ENCODE peak calls at places on chromosomes 13 and 19, in nine cellular contexts. F is adrenal gland; K is CD8-positive, alpha-beta memory T cell; S is tibial nerve; L is ascending aorta; Q is brain microvascular endothelial cell; Y is fibroblast of lung; O is heart left ventricle; U is cardiac muscle cell. E is an unnamed sample.

GRCh38 chr19:31160346-31160926 is 188.8 kb downstream of the TSHZ3 start:
- DNase-seq in F (no peak), K (no peak), S (no peak), L (no peak), Q (peak), Y (peak), O (no peak), U (no peak), E (no peak)

GRCh38 chr19:53916004-53916403 is 6.9 kb downstream of the CACNG7 start:
- DNase-seq in F (no peak), K (no peak), S (no peak), L (no peak), Q (no peak), Y (no peak), O (no peak), U (no peak), E (no peak)

GRCh38 chr19:11446652-11447301 is 11.3 kb downstream of the PRKCSH start:
- DNase-seq in F (peak), K (peak), S (peak), L (no peak), Q (no peak), Y (peak), O (peak), U (peak), E (peak)

GRCh38 chr19:5308471-5309437 is 31.9 kb downstream of the PTPRS start:
- DNase-seq in F (no peak), K (no peak), S (peak), L (peak), Q (peak), Y (peak), O (peak), U (peak), E (peak)

GRCh38 chr13:41065098-41065497 is 3.8 kb downstream of the WBP4 start:
- DNase-seq in F (no peak), K (no peak), S (no peak), L (no peak), Q (no peak), Y (peak), O (no peak), U (peak), E (no peak)

GRCh38 chr13:111566567-111566966 is 246.1 kb downstream of the TEX29 start:
- DNase-seq in F (no peak), K (no peak), S (no peak), L (no peak), Q (no peak), Y (no peak), O (no peak), U (no peak), E (no peak)

GRCh38 chr19:7597689-7598088 is 2.0 kb downstream of the CAMSAP3 start:
- DNase-seq in F (no peak), K (no peak), S (no peak), L (no peak), Q (no peak), Y (no peak), O (no peak), U (no peak), E (no peak)

GRCh38 chr13:38826182-38826813 is 139.4 kb downstream of the FREM2 start:
- DNase-seq in F (no peak), K (no peak), S (no peak), L (no peak), Q (no peak), Y (no peak), O (no peak), U (no peak), E (no peak)

GRCh38 chr19:12035220-12036172 is at the start of gene ZNF433:
- DNase-seq in F (peak), K (peak), S (peak), L (peak), Q (peak), Y (peak), O (peak), U (peak), E (peak)

GRCh38 chr13:35144496-35144895 is 202.4 kb downstream of the NBEA start:
- DNase-seq in F (no peak), K (no peak), S (no peak), L (no peak), Q (peak), Y (no peak), O (no peak), U (peak), E (no peak)

GRCh38 chr13:101951114-101951513 is 450.7 kb downstream of the FGF14 start:
- DNase-seq in F (no peak), K (no peak), S (no peak), L (no peak), Q (no peak), Y (no peak), O (no peak), U (no peak), E (no peak)

GRCh38 chr13:83824561-83824960 is 57.7 kb downstream of the SLITRK1 start:
- DNase-seq in F (no peak), K (no peak), S (no peak), L (no peak), Q (no peak), Y (no peak), O (no peak), U (no peak), E (no peak)

GRCh38 chr13:72599148-72599743 is 128.2 kb downstream of the MZT1 start:
- DNase-seq in F (no peak), K (no peak), S (no peak), L (no peak), Q (no peak), Y (no peak), O (no peak), U (no peak), E (no peak)

GRCh38 chr19:51799311-51799997 is 4.5 kb downstream of the FPR3 start:
- DNase-seq in F (peak), K (no peak), S (peak), L (peak), Q (peak), Y (peak), O (peak), U (peak), E (peak)

GRCh38 chr19:3175761-3176714 is 2.5 kb upstream of the S1PR4 start:
- DNase-seq in F (no peak), K (peak), S (peak), L (no peak), Q (no peak), Y (peak), O (no peak), U (no peak), E (no peak)

GRCh38 chr13:49995535-49996165 is 1.2 kb upstream of the TRIM13 start:
- DNase-seq in F (no peak), K (no peak), S (no peak), L (no peak), Q (peak), Y (peak), O (no peak), U (peak), E (no peak)

GRCh38 chr13:32001392-32001768 is 30.2 kb upstream of the FRY start:
- DNase-seq in F (no peak), K (no peak), S (no peak), L (no peak), Q (peak), Y (peak), O (peak), U (peak), E (no peak)

GRCh38 chr19:51043497-51043896 is 8.7 kb upstream of the KLK12 start:
- DNase-seq in F (no peak), K (no peak), S (no peak), L (no peak), Q (no peak), Y (no peak), O (no peak), U (no peak), E (no peak)

GRCh38 chr19:45790942-45791341 is 1.7 kb downstream of the DMWD start:
- DNase-seq in F (no peak), K (peak), S (no peak), L (no peak), Q (no peak), Y (no peak), O (no peak), U (no peak), E (no peak)

GRCh38 chr13:112083971-112084370 is 17.0 kb downstream of the SOX1 start:
- DNase-seq in F (no peak), K (no peak), S (no peak), L (no peak), Q (no peak), Y (no peak), O (no peak), U (no peak), E (no peak)

GRCh38 chr19:6074709-6075403 is 35.4 kb downstream of the RFX2 start:
- DNase-seq in F (peak), K (no peak), S (no peak), L (no peak), Q (no peak), Y (no peak), O (no peak), U (no peak), E (no peak)

GRCh38 chr13:112721198-112722104 is 31.6 kb downstream of the ATP11A start:
- DNase-seq in F (no peak), K (no peak), S (no peak), L (no peak), Q (no peak), Y (no peak), O (no peak), U (no peak), E (no peak)

GRCh38 chr19:33194527-33194883 is 375 bp downstream of the LRP3 start:
- DNase-seq in F (no peak), K (no peak), S (no peak), L (no peak), Q (no peak), Y (no peak), O (no peak), U (peak), E (no peak)

GRCh38 chr13:24341439-24341838 is 32.1 kb downstream of the C1QTNF9 start:
- DNase-seq in F (no peak), K (no peak), S (no peak), L (no peak), Q (no peak), Y (peak), O (no peak), U (no peak), E (no peak)

GRCh38 chr19:271856-272255 is 19.3 kb downstream of the PLPP2 start:
- DNase-seq in F (no peak), K (no peak), S (no peak), L (no peak), Q (no peak), Y (no peak), O (no peak), U (no peak), E (no peak)

GRCh38 chr19:33831835-33832234 is 35.2 kb downstream of the KCTD15 start:
- DNase-seq in F (no peak), K (no peak), S (no peak), L (peak), Q (no peak), Y (no peak), O (no peak), U (no peak), E (no peak)

GRCh38 chr13:73303858-73304257 is 245.1 kb downstream of the KLF5 start:
- DNase-seq in F (no peak), K (no peak), S (no peak), L (no peak), Q (peak), Y (no peak), O (no peak), U (no peak), E (no peak)

GRCh38 chr19:11421607-11422098 is 2.5 kb upstream of the RGL3 start:
- DNase-seq in F (peak), K (peak), S (no peak), L (no peak), Q (no peak), Y (no peak), O (peak), U (peak), E (no peak)

GRCh38 chr13:102693781-102694180 is 1.1 kb downstream of the METTL21C start:
- DNase-seq in F (no peak), K (no peak), S (no peak), L (no peak), Q (no peak), Y (peak), O (no peak), U (no peak), E (no peak)

GRCh38 chr13:111177803-111178389 is 62.8 kb downstream of the ARHGEF7 start:
- DNase-seq in F (no peak), K (no peak), S (no peak), L (no peak), Q (peak), Y (peak), O (peak), U (peak), E (no peak)

GRCh38 chr19:3243851-3244700 is 19.6 kb downstream of the CELF5 start:
- DNase-seq in F (peak), K (peak), S (no peak), L (no peak), Q (peak), Y (peak), O (no peak), U (peak), E (peak)

GRCh38 chr13:94352057-94352456 is 127.4 kb downstream of the DCT start:
- DNase-seq in F (no peak), K (no peak), S (no peak), L (no peak), Q (peak), Y (no peak), O (no peak), U (peak), E (no peak)

GRCh38 chr19:2043269-2043641 is 7.8 kb downstream of the MKNK2 start:
- DNase-seq in F (peak), K (no peak), S (no peak), L (peak), Q (no peak), Y (no peak), O (no peak), U (no peak), E (no peak)
- H3K27ac ChIP-seq in F (peak), K (peak), S (peak), L (peak), Q (no peak), Y (no peak), O (peak), U (no peak), E (peak)

GRCh38 chr19:49472936-49473335 is 1.1 kb upstream of the FLT3LG start:
- DNase-seq in F (no peak), K (no peak), S (no peak), L (no peak), Q (no peak), Y (no peak), O (no peak), U (no peak), E (no peak)

GRCh38 chr19:49475191-49475932 is 1.3 kb downstream of the FLT3LG start:
- DNase-seq in F (no peak), K (peak), S (no peak), L (no peak), Q (no peak), Y (no peak), O (no peak), U (no peak), E (no peak)

GRCh38 chr19:49473868-49474544 is at the start of gene FLT3LG:
- DNase-seq in F (peak), K (peak), S (peak), L (peak), Q (peak), Y (peak), O (peak), U (peak), E (peak)

GRCh38 chr19:49475995-49476880 is 2.2 kb downstream of the FLT3LG start:
- DNase-seq in F (no peak), K (peak), S (no peak), L (no peak), Q (no peak), Y (peak), O (no peak), U (peak), E (peak)

DNA sequence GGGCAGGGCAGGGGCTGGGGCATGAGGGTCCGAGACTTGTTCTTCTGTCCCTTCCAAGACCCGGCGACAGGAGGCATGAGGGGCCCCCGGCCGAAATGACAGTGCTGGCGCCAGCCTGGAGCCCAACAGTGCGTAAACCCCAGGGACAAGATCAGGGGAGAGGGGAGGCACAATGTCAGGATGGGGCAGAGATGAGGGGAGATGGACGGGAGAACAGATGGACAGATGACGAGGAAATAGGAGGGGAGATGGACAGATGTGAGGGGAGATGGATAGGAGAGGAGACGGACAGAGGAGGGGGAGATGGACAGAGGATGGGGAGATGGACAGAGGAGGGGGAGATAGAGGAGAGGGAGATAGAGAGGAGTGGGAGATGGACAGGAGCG is 523 bp downstream of the FLT3LG start:
- DNase-seq in F (no peak), K (no peak), S (no peak), L (no peak), Q (no peak), Y (no peak), O (no peak), U (no peak), E (no peak)
- H3K27ac ChIP-seq in F (no peak), K (peak), S (peak), L (peak), Q (no peak), Y (peak), O (peak), U (no peak), E (peak)

GRCh38 chr19:42224940-42225717 is 5.0 kb downstream of the ZNF526 start:
- DNase-seq in F (no peak), K (no peak), S (no peak), L (no peak), Q (no peak), Y (no peak), O (no peak), U (no peak), E (no peak)
- H3K27ac ChIP-seq in F (no peak), K (no peak), S (no peak), L (no peak), Q (no peak), Y (no peak), O (no peak), U (no peak), E (no peak)

GRCh38 chr19:16447015-16447384 is 24.8 kb downstream of the EPS15L1 start:
- DNase-seq in F (peak), K (no peak), S (peak), L (peak), Q (peak), Y (peak), O (peak), U (peak), E (no peak)

GRCh38 chr19:16449330-16449961 is 22.3 kb downstream of the EPS15L1 start:
- DNase-seq in F (no peak), K (no peak), S (no peak), L (no peak), Q (no peak), Y (peak), O (no peak), U (no peak), E (no peak)

GRCh38 chr19:16444273-16444597 is 27.5 kb downstream of the EPS15L1 start:
- DNase-seq in F (no peak), K (no peak), S (no peak), L (no peak), Q (no peak), Y (no peak), O (no peak), U (no peak), E (no peak)

GRCh38 chr19:16445238-16446107 is 26.3 kb downstream of the EPS15L1 start:
- DNase-seq in F (no peak), K (no peak), S (no peak), L (no peak), Q (no peak), Y (peak), O (no peak), U (no peak), E (no peak)

GRCh38 chr19:16446108-16447014 is 25.4 kb downstream of the EPS15L1 start:
- DNase-seq in F (no peak), K (no peak), S (no peak), L (no peak), Q (peak), Y (no peak), O (no peak), U (no peak), E (no peak)
- H3K27ac ChIP-seq in F (peak), K (peak), S (peak), L (peak), Q (peak), Y (peak), O (peak), U (peak), E (no peak)

GRCh38 chr19:47186337-47187022 is 44.5 kb downstream of the BBC3 start:
- DNase-seq in F (no peak), K (peak), S (no peak), L (no peak), Q (no peak), Y (no peak), O (no peak), U (no peak), E (no peak)
- H3K27ac ChIP-seq in F (no peak), K (peak), S (peak), L (no peak), Q (no peak), Y (no peak), O (peak), U (peak), E (no peak)

DNA sequence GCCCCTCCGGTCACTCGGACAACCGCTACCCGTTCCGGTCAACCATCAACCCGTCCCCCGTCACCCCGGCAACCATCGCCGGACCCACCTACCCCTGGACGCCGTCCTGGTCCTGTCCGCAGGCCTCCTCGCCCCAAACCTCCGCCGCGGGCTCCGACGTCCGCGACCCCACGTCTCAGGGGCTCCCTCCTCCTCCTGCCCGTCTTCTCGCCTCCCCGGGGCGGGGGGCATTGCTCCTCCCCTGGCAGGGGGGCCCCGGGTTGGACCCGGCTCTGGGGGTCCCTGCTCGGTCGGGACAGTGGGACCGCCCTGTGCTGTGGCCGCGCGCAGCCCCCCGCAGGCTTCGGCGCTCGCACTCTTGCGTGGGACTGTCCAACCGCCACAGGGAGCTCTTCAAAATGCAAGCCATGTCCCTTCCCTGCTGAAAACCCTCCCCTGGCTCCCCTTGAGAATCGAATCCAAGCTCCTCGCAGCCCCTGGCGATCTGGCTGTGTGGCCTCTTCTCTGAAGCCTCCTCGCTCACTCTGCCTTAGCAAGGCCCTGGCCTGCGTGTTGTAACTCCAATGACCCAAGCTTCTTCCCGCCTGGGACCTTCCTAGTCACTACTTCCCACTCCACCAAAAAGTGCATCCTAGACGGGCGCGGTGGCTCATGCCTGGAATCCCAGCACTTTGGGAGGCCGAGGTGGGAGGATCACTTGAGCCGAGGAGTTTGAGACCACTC is 8.4 kb downstream of the EPHX3 start:
- DNase-seq in F (no peak), K (no peak), S (no peak), L (peak), Q (no peak), Y (no peak), O (no peak), U (peak), E (no peak)
- H3K27ac ChIP-seq in F (no peak), K (no peak), S (peak), L (peak), Q (peak), Y (peak), O (peak), U (no peak), E (peak)

GRCh38 chr19:18432275-18433038 is 5.5 kb downstream of the ISYNA1 start:
- DNase-seq in F (no peak), K (no peak), S (no peak), L (no peak), Q (no peak), Y (no peak), O (no peak), U (no peak), E (no peak)
- H3K27ac ChIP-seq in F (no peak), K (peak), S (peak), L (peak), Q (no peak), Y (no peak), O (peak), U (no peak), E (no peak)

GRCh38 chr13:43939149-43939548 is 59.4 kb downstream of the LACC1 start:
- DNase-seq in F (no peak), K (no peak), S (no peak), L (no peak), Q (no peak), Y (no peak), O (no peak), U (no peak), E (no peak)
- H3K27ac ChIP-seq in F (no peak), K (no peak), S (no peak), L (no peak), Q (no peak), Y (no peak), O (no peak), U (no peak), E (no peak)

GRCh38 chr13:95643471-95643813 is 1.1 kb downstream of the DZIP1 start:
- DNase-seq in F (no peak), K (no peak), S (no peak), L (no peak), Q (peak), Y (peak), O (no peak), U (peak), E (no peak)
- H3K27ac ChIP-seq in F (no peak), K (no peak), S (peak), L (peak), Q (peak), Y (peak), O (peak), U (no peak), E (peak)

E was measured in substantia nigra.